ENCODE peak calls at places on chromosome 5, in seven cellular contexts. E is astrocyte, L is endothelial cell, X is sigmoid colon, G is GM12878, F is mammary epithelial cell, O is mucosa of descending colon. K is an unnamed sample.

GRCh38 chr5:126918624-126918957 is 111.8 kb downstream of the MARCHF3 start:
- DNase-seq in E (no peak), L (no peak), X (no peak), G (no peak), F (no peak), O (no peak), K (no peak)

GRCh38 chr5:107504424-107504823 is 166.3 kb downstream of the EFNA5 start:
- DNase-seq in E (no peak), L (no peak), X (no peak), G (no peak), F (no peak), O (no peak), K (no peak)

GRCh38 chr5:92687793-92688467 is 893.1 kb downstream of the NR2F1-AS1 start:
- DNase-seq in E (peak), L (no peak), X (no peak), G (no peak), F (peak), O (no peak), K (no peak)

GRCh38 chr5:123874600-123875201 is 362.7 kb downstream of the CSNK1G3 start:
- DNase-seq in E (peak), L (no peak), X (no peak), G (no peak), F (no peak), O (no peak), K (no peak)

GRCh38 chr5:122187426-122187825 is 58.1 kb downstream of the ZNF474 start:
- DNase-seq in E (no peak), L (no peak), X (no peak), G (no peak), F (no peak), O (no peak), K (no peak)

GRCh38 chr5:151671979-151672378 is 14.7 kb downstream of the SPARC start:
- DNase-seq in E (peak), L (no peak), X (no peak), G (no peak), F (peak), O (no peak), K (no peak)

GRCh38 chr5:148561712-148562365 is 92.5 kb downstream of the HTR4 start:
- DNase-seq in E (no peak), L (no peak), X (peak), G (no peak), F (no peak), O (no peak), K (no peak)

GRCh38 chr5:438481-438981 is 4.4 kb upstream of the EXOC3 start:
- DNase-seq in E (no peak), L (no peak), X (peak), G (no peak), F (no peak), O (peak), K (peak)

GRCh38 chr5:176789873-176790615 is 20.3 kb upstream of the UNC5A start:
- DNase-seq in E (no peak), L (no peak), X (no peak), G (no peak), F (peak), O (no peak), K (no peak)

GRCh38 chr5:40278881-40279280 is 400.8 kb upstream of the PTGER4 start:
- DNase-seq in E (no peak), L (no peak), X (no peak), G (no peak), F (no peak), O (no peak), K (no peak)

GRCh38 chr5:119339965-119340364 is 15.9 kb upstream of the TNFAIP8 start:
- DNase-seq in E (no peak), L (no peak), X (no peak), G (no peak), F (no peak), O (no peak), K (no peak)

GRCh38 chr5:109953821-109954220 is 264.1 kb downstream of the MAN2A1 start:
- DNase-seq in E (peak), L (no peak), X (no peak), G (no peak), F (no peak), O (no peak), K (no peak)

GRCh38 chr5:149839761-149840160 is 104.8 kb downstream of the PDE6A start:
- DNase-seq in E (no peak), L (no peak), X (no peak), G (no peak), F (peak), O (no peak), K (no peak)

GRCh38 chr5:19891658-19892057 is 96.3 kb downstream of the CDH18 start:
- DNase-seq in E (peak), L (no peak), X (no peak), G (no peak), F (peak), O (no peak), K (no peak)

GRCh38 chr5:40490464-40491083 is 189.1 kb upstream of the PTGER4 start:
- DNase-seq in E (no peak), L (no peak), X (no peak), G (peak), F (no peak), O (no peak), K (no peak)

GRCh38 chr5:95686661-95687060 is 3.9 kb upstream of the SPATA9 start:
- DNase-seq in E (peak), L (no peak), X (no peak), G (no peak), F (no peak), O (no peak), K (no peak)

GRCh38 chr5:149645725-149646124 is 64.4 kb downstream of the ARHGEF37 start:
- DNase-seq in E (no peak), L (no peak), X (no peak), G (no peak), F (no peak), O (no peak), K (no peak)

GRCh38 chr5:145554399-145554798 is 280.7 kb downstream of the PRELID2 start:
- DNase-seq in E (peak), L (no peak), X (no peak), G (no peak), F (peak), O (no peak), K (no peak)

GRCh38 chr5:156019786-156020185 is 307.2 kb upstream of the SGCD start:
- DNase-seq in E (no peak), L (no peak), X (no peak), G (no peak), F (no peak), O (no peak), K (no peak)

GRCh38 chr5:156020650-156021049 is 306.3 kb upstream of the SGCD start:
- DNase-seq in E (no peak), L (no peak), X (no peak), G (no peak), F (no peak), O (peak), K (no peak)

GRCh38 chr5:156015137-156015536 is 311.8 kb upstream of the SGCD start:
- DNase-seq in E (no peak), L (no peak), X (no peak), G (no peak), F (no peak), O (no peak), K (no peak)
- TF ChIP-seq CTCF in E (no peak), L (peak), X (no peak), G (no peak), F (no peak), O (no peak), K (no peak)

GRCh38 chr5:54257366-54258118 is 52.8 kb downstream of the ARL15 start:
- DNase-seq in E (no peak), L (no peak), X (no peak), G (no peak), F (peak), O (no peak), K (no peak)

GRCh38 chr5:54249210-54250028 is 61.0 kb downstream of the ARL15 start:
- DNase-seq in E (peak), L (peak), X (no peak), G (no peak), F (no peak), O (peak), K (no peak)

GRCh38 chr5:54259090-54259489 is 51.3 kb downstream of the ARL15 start:
- DNase-seq in E (no peak), L (no peak), X (no peak), G (no peak), F (peak), O (no peak), K (no peak)

GRCh38 chr5:54251981-54252380 is 58.4 kb downstream of the ARL15 start:
- DNase-seq in E (peak), L (no peak), X (no peak), G (no peak), F (peak), O (no peak), K (no peak)

DNA sequence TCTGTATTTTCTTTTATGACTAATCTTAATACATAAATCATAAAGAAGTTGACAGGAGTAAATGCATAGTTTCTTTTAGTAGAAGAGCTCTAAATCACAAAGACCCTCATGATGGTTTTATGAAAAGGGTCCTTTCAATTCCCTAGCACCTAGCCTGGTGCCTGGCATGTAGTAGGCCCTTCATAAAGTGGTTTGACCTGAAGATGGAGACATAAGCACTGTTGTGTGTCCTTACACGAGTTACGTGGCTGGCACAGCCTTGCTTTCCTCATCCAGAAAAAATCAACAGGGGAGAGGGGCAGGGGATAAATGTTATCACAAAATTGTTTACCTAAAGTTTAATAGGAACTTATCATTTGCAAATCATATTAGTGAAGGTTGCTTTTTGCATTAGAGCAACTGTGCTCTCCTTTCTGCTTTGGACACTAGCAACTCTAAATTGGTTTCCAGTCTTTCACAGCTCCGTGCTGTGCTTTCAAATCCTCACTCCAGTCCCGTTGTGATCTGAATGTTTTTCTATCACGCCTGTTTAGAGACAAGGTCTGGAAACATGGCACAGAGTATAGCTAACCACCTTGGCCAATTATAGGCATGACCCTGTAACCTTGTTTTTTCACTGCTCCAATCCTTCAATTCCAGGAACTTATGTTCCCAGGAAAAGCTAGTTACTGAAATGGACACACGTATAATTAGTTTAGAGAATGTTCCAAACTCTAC is 55.7 kb downstream of the ARL15 start:
- DNase-seq in E (no peak), L (no peak), X (no peak), G (no peak), F (no peak), O (no peak), K (no peak)
- TF ChIP-seq CTCF in E (peak), L (no peak), X (no peak), G (no peak), F (no peak), O (no peak), K (no peak)

DNA sequence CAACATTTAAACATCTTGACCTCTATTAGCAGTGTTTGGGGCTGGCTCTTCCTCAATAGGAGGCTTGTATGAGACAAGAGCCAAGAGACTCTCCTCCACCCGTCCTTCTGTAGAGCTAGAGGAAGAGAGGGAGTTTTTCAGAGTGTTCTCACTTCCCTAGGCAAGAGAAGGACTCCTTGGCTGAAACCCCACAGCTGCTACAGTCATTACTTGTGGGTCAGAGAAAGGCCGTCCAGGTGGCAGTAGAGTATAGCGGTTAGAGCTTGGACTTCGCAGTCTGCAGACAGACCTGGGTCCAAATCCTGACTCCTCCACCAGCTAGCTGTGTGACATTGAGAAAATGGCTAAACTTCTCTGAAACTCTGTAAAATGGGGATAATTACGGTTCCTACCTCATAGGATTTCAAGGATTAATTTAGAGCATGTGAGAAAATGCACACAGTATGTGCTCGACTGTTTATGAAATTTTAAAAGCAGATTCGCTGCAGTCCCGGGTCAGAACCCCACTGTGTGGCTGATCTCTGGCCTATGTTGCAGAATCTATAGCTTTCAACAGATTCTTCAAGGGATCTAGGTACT is 80.8 kb upstream of the ARAP3 start:
- DNase-seq in E (no peak), L (no peak), X (no peak), G (no peak), F (no peak), O (no peak), K (no peak)
- TF ChIP-seq CTCF in E (no peak), L (no peak), X (no peak), G (peak), F (no peak), O (no peak), K (no peak)

GRCh38 chr5:111704452-111705085 is 52.4 kb downstream of the NREP start:
- DNase-seq in E (no peak), L (no peak), X (no peak), G (no peak), F (no peak), O (no peak), K (no peak)
- TF ChIP-seq CTCF in E (no peak), L (no peak), X (no peak), G (no peak), F (no peak), O (no peak), K (no peak)

GRCh38 chr5:59312223-59312622 is 581.3 kb downstream of the PDE4D start:
- DNase-seq in E (no peak), L (no peak), X (no peak), G (no peak), F (no peak), O (no peak), K (no peak)
- TF ChIP-seq CTCF in E (no peak), L (no peak), X (no peak), G (no peak), F (no peak), O (no peak), K (no peak)